ENCODE peak calls at places on chromosomes 1 and 21, in nine cellular contexts. P is spleen, H is B cell, Q is NCI-H1105, I is upper lobe of right lung, G is ELF-1, B is NCI-H1048, R is T-helper 1 cell, C is activated gamma-delta T cell treated with Interleukin-2 at 50 U/mL for 16 hours. M is an unnamed sample.

GRCh38 chr21:22019766-22020165 is 1021.6 kb downstream of the NCAM2 start:
- DNase-seq in P (no peak), H (no peak), Q (no peak), I (no peak), G (no peak), B (no peak), R (no peak), C (no peak), M (no peak)

GRCh38 chr1:77348561-77348960 is 66.7 kb downstream of the AK5 start:
- DNase-seq in P (no peak), H (no peak), Q (no peak), I (no peak), G (no peak), B (no peak), R (no peak), C (no peak), M (no peak)

GRCh38 chr1:205438213-205439158 is 16.6 kb upstream of the LEMD1 start:
- DNase-seq in P (peak), H (no peak), Q (peak), I (peak), G (peak), B (no peak), R (no peak), C (no peak), M (peak)

GRCh38 chr1:75855010-75855409 is 58.3 kb downstream of the MSH4 start:
- DNase-seq in P (no peak), H (no peak), Q (no peak), I (no peak), G (no peak), B (no peak), R (no peak), C (no peak), M (no peak)

GRCh38 chr1:36432616-36433015 is 17.6 kb downstream of the OSCP1 start:
- DNase-seq in P (no peak), H (no peak), Q (no peak), I (no peak), G (no peak), B (no peak), R (no peak), C (no peak), M (no peak)

GRCh38 chr1:56712150-56712549 is 67.0 kb downstream of the PRKAA2 start:
- DNase-seq in P (no peak), H (no peak), Q (no peak), I (no peak), G (no peak), B (no peak), R (no peak), C (no peak), M (no peak)

GRCh38 chr21:26954591-26955214 is 12.2 kb downstream of the ADAMTS5 start:
- DNase-seq in P (no peak), H (no peak), Q (no peak), I (no peak), G (no peak), B (no peak), R (no peak), C (no peak), M (no peak)

GRCh38 chr1:86914998-86915736 is 732 bp downstream of the HS2ST1 start:
- DNase-seq in P (peak), H (peak), Q (peak), I (peak), G (peak), B (no peak), R (peak), C (peak), M (peak)

GRCh38 chr21:34020005-34020847 is 53.2 kb upstream of the MRPS6 start:
- DNase-seq in P (no peak), H (peak), Q (no peak), I (no peak), G (peak), B (no peak), R (no peak), C (no peak), M (no peak)

GRCh38 chr1:51499694-51500093 is 19.4 kb downstream of the EPS15 start:
- DNase-seq in P (no peak), H (no peak), Q (no peak), I (no peak), G (no peak), B (no peak), R (no peak), C (no peak), M (no peak)

GRCh38 chr1:180988221-180988826 is 34.3 kb downstream of the STX6 start:
- DNase-seq in P (no peak), H (no peak), Q (peak), I (no peak), G (no peak), B (no peak), R (no peak), C (no peak), M (no peak)

GRCh38 chr1:97739596-97740103 is 181.2 kb downstream of the DPYD start:
- DNase-seq in P (no peak), H (no peak), Q (no peak), I (no peak), G (no peak), B (no peak), R (no peak), C (no peak), M (no peak)

GRCh38 chr1:24318988-24319863 is at the start of gene GRHL3:
- DNase-seq in P (no peak), H (no peak), Q (peak), I (peak), G (peak), B (peak), R (no peak), C (no peak), M (peak)

GRCh38 chr1:84366786-84367185 is 31.5 kb upstream of the DNASE2B start:
- DNase-seq in P (no peak), H (no peak), Q (no peak), I (no peak), G (no peak), B (no peak), R (no peak), C (no peak), M (no peak)

GRCh38 chr1:2233997-2234761 is 6.1 kb downstream of the SKI start:
- DNase-seq in P (peak), H (peak), Q (no peak), I (peak), G (no peak), B (no peak), R (peak), C (peak), M (no peak)

GRCh38 chr1:209720826-209721225 is 16.2 kb downstream of the HSD11B1 start:
- DNase-seq in P (no peak), H (no peak), Q (no peak), I (no peak), G (no peak), B (no peak), R (no peak), C (no peak), M (peak)

GRCh38 chr21:43770066-43770655 is 5.9 kb downstream of the CSTB start:
- DNase-seq in P (no peak), H (no peak), Q (no peak), I (no peak), G (no peak), B (no peak), R (no peak), C (no peak), M (no peak)

GRCh38 chr1:233782932-233783586 is 121.4 kb upstream of the SLC35F3 start:
- DNase-seq in P (no peak), H (no peak), Q (no peak), I (no peak), G (no peak), B (no peak), R (no peak), C (no peak), M (peak)

GRCh38 chr1:98086156-98086555 is 165.3 kb upstream of the DPYD start:
- DNase-seq in P (no peak), H (no peak), Q (no peak), I (no peak), G (no peak), B (no peak), R (no peak), C (no peak), M (peak)

GRCh38 chr21:28066051-28066450 is 926.6 kb downstream of the LTN1 start:
- DNase-seq in P (no peak), H (no peak), Q (no peak), I (no peak), G (no peak), B (no peak), R (no peak), C (no peak), M (no peak)

GRCh38 chr1:24796524-24796923 is 51.3 kb downstream of the CLIC4 start:
- DNase-seq in P (no peak), H (no peak), Q (no peak), I (no peak), G (no peak), B (no peak), R (no peak), C (no peak), M (no peak)

M was measured in mesendoderm.